ENCODE peak calls at places on chromosome 6, in four cellular contexts. Y is AG09309; O is CD4-positive, alpha-beta T cell; H is psoas muscle. G is an unnamed sample.
A peak's percentile ranks its signal among the peaks of the same experiment; 100 is the strongest.

GRCh38 chr6:152750694-152751093 is at the start of gene VIP:
- DNase-seq in O (no peak), Y (peak; percentile 4), H (no peak), G (no peak)

GRCh38 chr6:40500227-40500626 is 86.9 kb downstream of the LRFN2 start:
- DNase-seq in O (no peak), H (no peak), Y (no peak), G (no peak)

GRCh38 chr6:140779341-140779740 is 1353.4 kb upstream of the GJE1 start:
- DNase-seq in H (no peak), Y (no peak), O (no peak), G (no peak)

GRCh38 chr6:105601541-105602174 is 198.8 kb upstream of the PREP start:
- DNase-seq in Y (peak; percentile 100), O (no peak), H (peak; percentile 71), G (no peak)

GRCh38 chr6:121260651-121261102 is 73.6 kb downstream of the TBC1D32 start:
- DNase-seq in H (peak; percentile 21), O (no peak), Y (no peak), G (no peak)

GRCh38 chr6:145842693-145843546 is 28.3 kb upstream of the FBXO30 start:
- DNase-seq in O (no peak), H (no peak), Y (peak; percentile 13), G (no peak)

GRCh38 chr6:70479236-70479635 is 65.9 kb downstream of the FAM135A start:
- DNase-seq in Y (no peak), H (no peak), O (no peak), G (no peak)

GRCh38 chr6:35810831-35811698 is 5.9 kb downstream of the LHFPL5 start:
- DNase-seq in O (no peak), Y (peak; percentile 3), H (no peak), G (no peak)

GRCh38 chr6:136201735-136202134 is 48.4 kb downstream of the MTFR2 start:
- DNase-seq in O (no peak), H (no peak), Y (no peak), G (no peak)

GRCh38 chr6:108945686-108946158 is 97.5 kb downstream of the ARMC2 start:
- DNase-seq in Y (peak; percentile 18), H (peak; percentile 75), O (no peak), G (no peak)

GRCh38 chr6:164315376-164315775 is 900.9 kb downstream of the QKI start:
- DNase-seq in H (no peak), Y (no peak), O (no peak), G (no peak)

GRCh38 chr6:7060769-7061516 is 46.8 kb upstream of the RREB1 start:
- DNase-seq in O (no peak), Y (no peak), H (no peak), G (no peak)

GRCh38 chr6:35049885-35050284 is 91.3 kb downstream of the TCP11 start:
- DNase-seq in Y (peak; percentile 37), H (peak; percentile 50), O (no peak), G (no peak)

GRCh38 chr6:119957195-119957594 is 607.6 kb upstream of the MAN1A1 start:
- DNase-seq in Y (no peak), O (no peak), H (no peak), G (no peak)

GRCh38 chr6:40721252-40721936 is 134.2 kb upstream of the LRFN2 start:
- DNase-seq in Y (no peak), H (no peak), O (no peak), G (no peak)

GRCh38 chr6:15922510-15923307 is 206.2 kb upstream of the MYLIP start:
- DNase-seq in H (no peak), O (no peak), Y (peak; percentile 63), G (no peak)

GRCh38 chr6:117829594-117830319 is 77.3 kb upstream of the SLC35F1 start:
- DNase-seq in H (no peak), O (no peak), Y (no peak), G (no peak)

GRCh38 chr6:78700997-78701396 is 166.4 kb upstream of the IRAK1BP1 start:
- DNase-seq in O (no peak), Y (no peak), H (no peak), G (no peak)

GRCh38 chr6:95227301-95227700 is 350.0 kb upstream of the MANEA start:
- DNase-seq in O (no peak), H (no peak), Y (no peak), G (no peak)

GRCh38 chr6:111713196-111713705 is 107.6 kb upstream of the TRAF3IP2 start:
- DNase-seq in O (no peak), Y (no peak), H (no peak), G (no peak)

GRCh38 chr6:137975058-137975940 is 108.2 kb downstream of the TNFAIP3 start:
- DNase-seq in Y (no peak), H (no peak), O (no peak), G (no peak)

GRCh38 chr6:156791261-156791850 is 14.2 kb downstream of the ARID1B start:
- DNase-seq in O (no peak), H (no peak), Y (no peak), G (no peak)

GRCh38 chr6:5726976-5727718 is 279.6 kb downstream of the NRN1 start:
- DNase-seq in H (no peak), O (no peak), Y (peak; percentile 33), G (no peak)

GRCh38 chr6:151690768-151691562 is 116.5 kb upstream of the ESR1 start:
- DNase-seq in O (no peak), Y (no peak), H (no peak), G (no peak)

GRCh38 chr6:151689499-151690201 is 117.8 kb upstream of the ESR1 start:
- DNase-seq in H (no peak), Y (no peak), O (no peak), G (no peak)

GRCh38 chr6:151692216-151692615 is 115.3 kb upstream of the ESR1 start:
- DNase-seq in H (no peak), O (no peak), Y (no peak), G (no peak)

GRCh38 chr6:151693366-151693765 is 114.1 kb upstream of the ESR1 start:
- DNase-seq in Y (no peak), H (no peak), O (no peak), G (no peak)

GRCh38 chr6:151690303-151690702 is 117.2 kb upstream of the ESR1 start:
- DNase-seq in H (no peak), O (no peak), Y (no peak), G (no peak)
- TF ChIP-seq CTCF in H (no peak), O (peak; percentile 49), Y (no peak), G (no peak)

GRCh38 chr6:28794175-28795002 is 129.4 kb downstream of the TRIM27 start:
- DNase-seq in Y (no peak), H (no peak), O (no peak), G (no peak)
- TF ChIP-seq CTCF in Y (no peak), H (no peak), O (no peak), G (no peak)

DNA sequence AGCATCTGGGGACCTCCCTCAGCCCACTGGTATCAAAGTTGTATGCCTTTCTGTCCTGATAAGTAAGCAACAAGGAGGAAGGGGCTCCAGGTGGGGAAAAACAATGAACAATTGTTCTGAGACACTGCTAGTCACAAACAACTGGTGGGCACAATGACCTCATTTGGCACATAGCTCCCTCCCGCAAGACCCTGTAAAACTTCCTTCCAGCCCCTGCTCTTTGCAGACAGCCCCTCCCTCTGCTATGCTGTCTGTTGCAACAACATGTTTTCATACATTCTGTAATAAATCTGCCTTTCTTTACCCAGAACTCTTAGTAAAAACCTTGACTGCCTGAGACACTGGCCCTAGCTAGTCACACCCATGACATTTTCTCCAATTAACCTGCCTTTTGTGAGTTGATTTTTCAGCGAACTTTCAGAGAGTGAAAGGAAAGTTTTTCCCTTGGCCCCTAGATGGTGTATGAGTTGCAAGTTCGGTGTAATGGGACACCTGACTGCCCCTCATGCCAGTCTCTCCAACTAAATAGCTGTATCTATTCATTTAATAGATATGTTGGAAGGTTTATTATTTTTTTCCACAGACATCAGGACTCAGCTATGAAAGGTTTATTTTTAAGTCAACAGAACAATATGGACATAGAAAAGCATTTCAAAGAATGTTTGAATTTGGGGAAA is 142.3 kb upstream of the SLC22A16 start:
- DNase-seq in O (no peak), Y (no peak), H (no peak), G (no peak)
- TF ChIP-seq CTCF in O (no peak), Y (peak; percentile 38), H (peak; percentile 35), G (no peak)

GRCh38 chr6:53703047-53703446 is 37.5 kb upstream of the KLHL31 start:
- DNase-seq in H (no peak), Y (no peak), O (no peak), G (no peak)

GRCh38 chr6:53701333-53702073 is 35.9 kb upstream of the KLHL31 start:
- DNase-seq in H (no peak), O (no peak), Y (no peak), G (no peak)

GRCh38 chr6:53696351-53696750 is 30.8 kb upstream of the KLHL31 start:
- DNase-seq in Y (no peak), H (no peak), O (no peak), G (no peak)

GRCh38 chr6:53702316-53702715 is 36.8 kb upstream of the KLHL31 start:
- DNase-seq in Y (no peak), H (peak; percentile 43), O (no peak), G (no peak)

DNA sequence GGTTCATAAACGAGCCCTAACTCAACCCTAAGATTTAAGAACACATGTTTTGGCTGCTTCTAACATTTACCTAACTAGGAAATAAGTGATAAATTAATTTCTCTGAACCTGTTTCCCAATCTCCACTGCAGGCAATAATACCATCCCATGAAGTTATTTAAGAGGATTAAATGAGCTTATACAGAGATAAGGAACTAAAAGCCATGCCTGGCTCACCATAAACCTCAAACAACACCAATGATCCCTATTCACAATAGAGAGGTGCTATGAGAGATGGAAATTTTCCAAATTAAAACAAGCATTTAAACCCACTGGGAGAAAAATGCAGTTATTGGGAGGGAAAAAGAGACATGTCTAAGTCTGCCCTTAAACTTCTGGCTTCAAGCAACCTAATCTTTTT is 33.9 kb upstream of the KLHL31 start:
- DNase-seq in O (no peak), H (no peak), Y (no peak), G (no peak)
- TF ChIP-seq CTCF in O (no peak), H (no peak), Y (no peak), G (no peak)

GRCh38 chr6:3206339-3207015 is 21.0 kb downstream of the TUBB2B start:
- DNase-seq in Y (no peak), H (no peak), O (no peak), G (no peak)
- TF ChIP-seq CTCF in Y (no peak), H (no peak), O (no peak), G (no peak)

GRCh38 chr6:66558189-66558588 is 851.2 kb upstream of the EYS start:
- DNase-seq in Y (no peak), H (no peak), O (no peak), G (no peak)
- TF ChIP-seq CTCF in Y (peak; percentile 3), H (no peak), O (no peak), G (peak; percentile 25)

GRCh38 chr6:169944415-169944814 is 193.0 kb downstream of the ERMARD start:
- DNase-seq in Y (no peak), H (no peak), O (no peak), G (no peak)
- TF ChIP-seq CTCF in Y (no peak), H (no peak), O (no peak), G (no peak)

GRCh38 chr6:148192310-148192709 is 150.3 kb upstream of the SASH1 start:
- DNase-seq in O (no peak), Y (peak; percentile 89), H (no peak), G (no peak)
- TF ChIP-seq CTCF in O (no peak), Y (no peak), H (no peak), G (no peak)

G was measured in mesothelial cell of epicardium.